ENCODE peak calls at places on chromosomes 3 and 15, in six cellular contexts. G, X, W, O, J and H are unnamed samples.

GRCh38 chr15:40591310-40591845 is 2.7 kb upstream of the KNL1 start:
- DNase-seq in G (no peak), X (peak; percentile 2), W (no peak), O (no peak), J (no peak), H (no peak)

GRCh38 chr3:153331676-153332075 is 169.7 kb downstream of the RAP2B start:
- DNase-seq in G (no peak), X (no peak), W (no peak), O (no peak), J (no peak), H (no peak)

GRCh38 chr15:88900309-88900981 is 5.1 kb upstream of the HAPLN3 start:
- DNase-seq in G (peak; percentile 54), X (no peak), W (no peak), O (peak; percentile 73), J (no peak), H (no peak)

GRCh38 chr15:31267161-31268107 is 59.2 kb upstream of the KLF13 start:
- DNase-seq in G (no peak), X (no peak), W (no peak), O (no peak), J (no peak), H (no peak)

GRCh38 chr3:29267231-29267630 is 13.6 kb upstream of the RBMS3 start:
- DNase-seq in G (no peak), X (no peak), W (no peak), O (no peak), J (no peak), H (no peak)

GRCh38 chr3:12345141-12345561 is 56.3 kb downstream of the PPARG start:
- DNase-seq in G (peak; percentile 30), X (peak; percentile 85), W (no peak), O (peak; percentile 76), J (no peak), H (peak; percentile 90)

GRCh38 chr3:117557008-117557407 is 847.4 kb downstream of the TUSC7 start:
- DNase-seq in G (no peak), X (no peak), W (no peak), O (no peak), J (no peak), H (no peak)

GRCh38 chr15:45499426-45499825 is 23.1 kb downstream of the SLC30A4 start:
- DNase-seq in G (peak; percentile 51), X (peak; percentile 45), W (no peak), O (peak; percentile 30), J (no peak), H (peak; percentile 23)

GRCh38 chr3:177904661-177905060 is 631.6 kb upstream of the KCNMB2 start:
- DNase-seq in G (peak; percentile 35), X (peak; percentile 49), W (no peak), O (peak; percentile 49), J (no peak), H (peak; percentile 83)

GRCh38 chr3:34015204-34016142 is 217.0 kb downstream of the PDCD6IP start:
- DNase-seq in G (no peak), X (peak; percentile 29), W (no peak), O (peak; percentile 23), J (no peak), H (peak; percentile 39)

GRCh38 chr3:69948246-69948862 is 51.2 kb upstream of the SAMMSON start:
- DNase-seq in G (peak; percentile 57), X (peak; percentile 63), W (peak; percentile 40), O (peak; percentile 68), J (no peak), H (peak; percentile 51)

GRCh38 chr3:171815977-171816595 is 5.8 kb upstream of the PLD1 start:
- DNase-seq in G (no peak), X (peak; percentile 83), W (no peak), O (no peak), J (no peak), H (no peak)

GRCh38 chr15:40436892-40437753 is 3.6 kb upstream of the BAHD1 start:
- DNase-seq in G (no peak), X (no peak), W (no peak), O (no peak), J (no peak), H (no peak)

GRCh38 chr15:35871282-35871681 is 325.3 kb upstream of the DPH6 start:
- DNase-seq in G (no peak), X (no peak), W (no peak), O (no peak), J (no peak), H (no peak)

GRCh38 chr3:33186524-33187367 is 31.9 kb downstream of the SUSD5 start:
- DNase-seq in G (no peak), X (peak; percentile 6), W (no peak), O (peak; percentile 14), J (no peak), H (peak; percentile 44)

GRCh38 chr3:127790009-127790533 is 32.2 kb downstream of the MGLL start:
- DNase-seq in G (no peak), X (no peak), W (no peak), O (no peak), J (no peak), H (no peak)

GRCh38 chr3:46812237-46812791 is 50.9 kb downstream of the MYL3 start:
- DNase-seq in G (peak; percentile 83), X (peak; percentile 65), W (no peak), O (peak; percentile 73), J (peak; percentile 48), H (peak; percentile 35)

GRCh38 chr3:186425788-186426730 is 64.0 kb upstream of the DGKG start:
- DNase-seq in G (peak; percentile 46), X (peak; percentile 51), W (no peak), O (peak; percentile 66), J (no peak), H (peak; percentile 94)

GRCh38 chr3:3178498-3179328 is 778 bp downstream of the CRBN start:
- DNase-seq in G (no peak), X (no peak), W (no peak), O (no peak), J (no peak), H (no peak)

GRCh38 chr3:111706527-111706926 is 111.4 kb upstream of the ZBED2 start:
- DNase-seq in G (no peak), X (no peak), W (no peak), O (no peak), J (no peak), H (no peak)

GRCh38 chr3:162376761-162377160 is 880.2 kb downstream of the OTOL1 start:
- DNase-seq in G (no peak), X (no peak), W (no peak), O (peak; percentile 44), J (no peak), H (peak; percentile 33)

GRCh38 chr3:142148871-142149860 is at the start of gene TFDP2:
- DNase-seq in G (peak; percentile 97), X (peak; percentile 92), W (peak; percentile 91), O (peak; percentile 98), J (peak; percentile 91), H (peak; percentile 89)